ENCODE peak calls at places on chromosome 10, in six cellular contexts. U is suprapubic skin, S is stomach, Y is sigmoid colon, Q is ovary, H is tibial nerve. P is an unnamed sample. For H3K36me3, the result is how much of the 10 kb centered on the place peaks cover.

GRCh38 chr10:132151286-132151950 is 35.3 kb upstream of the DPYSL4 start:
- DNase-seq in Y (peak), S (no peak), U (no peak), H (no peak), Q (no peak), P (no peak)

GRCh38 chr10:49074836-49075235 is 40.5 kb downstream of the VSTM4 start:
- DNase-seq in Q (peak), H (no peak), Y (no peak), U (no peak), S (no peak), P (no peak)

GRCh38 chr10:78416031-78416800 is 382.6 kb downstream of the RPS24 start:
- DNase-seq in U (no peak), Q (no peak), S (peak), Y (peak), H (no peak), P (peak)

GRCh38 chr10:3676564-3676963 is 108.4 kb downstream of the KLF6 start:
- DNase-seq in S (no peak), Y (no peak), H (no peak), U (no peak), Q (no peak), P (no peak)

GRCh38 chr10:11170993-11171416 is 153.3 kb downstream of the CELF2 start:
- DNase-seq in H (no peak), Q (no peak), S (no peak), Y (no peak), U (no peak), P (no peak)

GRCh38 chr10:17068953-17069352 is 60.7 kb downstream of the CUBN start:
- DNase-seq in Q (no peak), H (no peak), U (no peak), Y (no peak), S (no peak), P (no peak)

GRCh38 chr10:92757066-92757716 is 67.4 kb downstream of the HHEX start:
- DNase-seq in U (peak), Y (peak), H (peak), Q (peak), S (peak), P (peak)

GRCh38 chr10:88270871-88271713 is 312.0 kb downstream of the RNLS start:
- DNase-seq in S (no peak), Y (no peak), U (no peak), Q (no peak), H (no peak), P (no peak)

GRCh38 chr10:116094356-116094755 is 178.7 kb downstream of the GFRA1 start:
- DNase-seq in Q (no peak), S (no peak), U (no peak), Y (no peak), H (no peak), P (no peak)

GRCh38 chr10:16832351-16833080 is 15.3 kb upstream of the RSU1 start:
- DNase-seq in U (no peak), S (peak), H (no peak), Y (no peak), Q (no peak), P (peak)

GRCh38 chr10:63667596-63667995 is 146.4 kb downstream of the REEP3 start:
- DNase-seq in Q (no peak), U (no peak), S (no peak), H (no peak), Y (no peak), P (no peak)
- TF ChIP-seq EP300 in Q (no peak), U (no peak), S (no peak), H (no peak), Y (no peak), P (no peak)

GRCh38 chr10:27547047-27547446 is 42.9 kb downstream of the RAB18 start:
- DNase-seq in H (no peak), Y (no peak), U (no peak), S (no peak), Q (no peak), P (no peak)
- H3K36me3 ChIP-seq in H (under half), Y (under half), U (under half), S (under half), Q (under half), P (under half)

GRCh38 chr10:21964983-21965665 is 38.4 kb downstream of the DNAJC1 start:
- DNase-seq in Y (no peak), Q (no peak), S (no peak), H (no peak), U (no peak), P (no peak)

GRCh38 chr10:21962362-21962761 is 41.2 kb downstream of the DNAJC1 start:
- DNase-seq in H (no peak), U (no peak), Q (no peak), Y (no peak), S (no peak), P (no peak)

GRCh38 chr10:21959998-21960397 is 43.5 kb downstream of the DNAJC1 start:
- DNase-seq in U (no peak), S (no peak), Q (no peak), H (no peak), Y (no peak), P (no peak)

DNA sequence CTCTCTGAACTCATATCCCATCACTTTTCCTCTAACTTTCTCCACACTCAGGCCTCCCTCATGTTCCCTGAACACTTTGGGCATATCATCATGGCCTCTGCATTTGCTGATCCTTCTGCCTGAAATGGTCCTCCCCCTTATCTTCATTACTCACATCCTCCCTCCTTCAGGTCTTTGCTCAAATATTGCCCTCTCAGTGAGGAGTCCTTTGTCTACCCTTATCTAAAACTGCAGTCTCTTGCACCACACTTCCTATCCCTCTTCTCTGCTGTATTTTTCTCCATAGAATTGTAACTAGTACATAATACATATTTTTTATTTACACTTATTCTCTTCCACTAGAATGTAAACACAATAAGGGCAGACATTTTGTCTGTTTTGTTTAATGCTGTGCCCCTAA is 41.7 kb downstream of the DNAJC1 start:
- DNase-seq in U (no peak), S (no peak), Y (no peak), Q (no peak), H (no peak), P (no peak)
- TF ChIP-seq EP300 in U (no peak), S (no peak), Y (no peak), Q (no peak), H (no peak), P (no peak)

GRCh38 chr10:104324931-104325330 is 13.3 kb downstream of the ITPRIP start:
- DNase-seq in S (no peak), Y (peak), H (peak), Q (no peak), U (no peak), P (no peak)
- H3K36me3 ChIP-seq in S (under half), Y (under half), H (under half), Q (under half), U (under half), P (under half)

DNA sequence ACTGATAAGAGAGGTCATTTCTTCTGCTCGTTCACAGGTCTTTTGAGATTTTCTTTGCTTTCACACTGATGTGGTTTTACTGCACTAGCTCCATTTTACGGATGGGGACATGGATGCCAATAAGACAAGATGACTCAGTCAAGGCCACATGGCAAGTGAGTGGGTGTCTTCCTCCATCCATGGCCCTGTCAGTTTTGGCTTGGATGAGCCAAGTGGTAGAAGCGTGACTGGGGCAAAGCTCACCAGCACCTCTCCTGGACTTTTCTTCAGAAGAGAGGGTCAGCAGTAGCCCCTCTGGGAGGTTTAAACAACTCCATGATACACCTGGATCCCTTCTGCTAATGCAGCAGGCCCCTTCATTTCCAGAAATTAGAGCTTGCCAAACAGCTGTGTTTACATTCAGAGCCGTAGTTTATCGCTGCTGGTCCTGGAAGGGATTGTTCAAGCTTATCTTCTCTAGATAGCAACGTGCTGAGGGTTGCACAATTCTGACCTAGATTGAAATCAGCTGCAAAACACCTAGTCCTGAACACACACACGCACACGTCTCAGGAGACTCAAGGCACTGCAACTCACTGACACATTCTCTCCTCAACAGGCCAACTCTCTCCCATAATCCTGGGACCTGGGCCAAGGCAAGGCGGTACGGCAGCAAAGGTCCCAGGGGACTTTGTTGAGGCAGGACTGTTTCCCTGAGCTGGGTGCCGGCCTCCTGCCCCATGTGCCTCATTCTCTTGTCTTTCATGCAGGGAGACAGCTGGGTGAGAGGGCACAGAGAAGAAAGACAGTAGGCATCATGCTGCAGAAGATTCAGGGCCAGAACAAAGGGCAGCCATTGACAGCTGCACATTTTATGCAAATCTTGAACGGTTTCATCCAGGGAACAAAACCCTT is 14.2 kb upstream of the PDCD4 start:
- DNase-seq in Q (no peak), U (no peak), S (peak), H (no peak), Y (peak), P (peak)
- TF ChIP-seq EP300 in Q (no peak), U (no peak), S (no peak), H (peak), Y (no peak), P (no peak)

P was measured in upper lobe of left lung.